ENCODE peak calls at places on chromosomes 12 and 14, in ten cellular contexts. B is endothelial cell; X is uterus; R is GM13976; U is choroid plexus epithelial cell; Y is heart left ventricle; W is activated B cell treated with CpG ODN at 0.5 μM for 24 hours; L is activated CD8-positive, alpha-beta T cell treated with anti-CD3 and anti-CD28 coated beads for 36 hours; H is Calu3; T is WERI-Rb-1. F is an unnamed sample.

GRCh38 chr14:22995889-22996611 is 13.7 kb upstream of the AJUBA start:
- DNase-seq in U (no peak), R (no peak), L (no peak), T (no peak), Y (no peak), H (no peak), W (no peak), B (no peak), X (no peak), F (no peak)

GRCh38 chr12:57151741-57152407 is 4.5 kb upstream of the LRP1-AS start:
- DNase-seq in R (no peak), X (peak; percentile 76), W (no peak), H (no peak), Y (peak; percentile 55), U (peak; percentile 74), B (no peak), L (no peak), T (no peak), F (peak; percentile 91)

GRCh38 chr12:124030510-124030909 is 57.5 kb downstream of the ZNF664 start:
- DNase-seq in U (peak; percentile 67), X (peak; percentile 57), H (no peak), T (no peak), L (no peak), B (no peak), Y (no peak), R (no peak), W (no peak), F (peak; percentile 61)

GRCh38 chr14:63781686-63782085 is 53.8 kb upstream of the SGPP1 start:
- DNase-seq in W (no peak), L (no peak), Y (no peak), X (no peak), H (no peak), B (no peak), T (no peak), U (no peak), R (no peak), F (no peak)

GRCh38 chr14:69879175-69880047 is at the start of gene SMOC1:
- DNase-seq in B (peak; percentile 75), L (peak; percentile 51), H (peak; percentile 96), R (peak; percentile 79), W (no peak), T (peak; percentile 91), U (peak; percentile 94), X (no peak), Y (peak; percentile 27), F (peak; percentile 80)

GRCh38 chr12:96889273-96889933 is 17.7 kb upstream of the NEDD1 start:
- DNase-seq in X (no peak), B (no peak), R (no peak), L (no peak), Y (no peak), T (no peak), U (peak; percentile 55), H (no peak), W (no peak), F (peak; percentile 64)

GRCh38 chr12:131755305-131756113 is 44.6 kb downstream of the SFSWAP start:
- DNase-seq in H (no peak), Y (no peak), R (peak; percentile 67), X (no peak), L (peak; percentile 53), T (peak; percentile 58), B (no peak), W (no peak), U (peak; percentile 41), F (no peak)

GRCh38 chr12:48119834-48120195 is 651 bp downstream of the PFKM start:
- DNase-seq in X (no peak), W (no peak), B (no peak), T (no peak), R (no peak), Y (no peak), H (no peak), L (no peak), U (no peak), F (no peak)

GRCh38 chr12:128810182-128811127 is 13.3 kb downstream of the SLC15A4 start:
- DNase-seq in U (no peak), T (peak; percentile 82), X (no peak), H (no peak), B (no peak), R (peak; percentile 71), W (no peak), Y (peak; percentile 65), L (peak; percentile 35), F (no peak)

GRCh38 chr12:83939718-83940117 is 972.9 kb downstream of the SLC6A15 start:
- DNase-seq in U (no peak), R (no peak), L (no peak), X (no peak), T (no peak), H (no peak), B (no peak), W (no peak), Y (no peak), F (no peak)

GRCh38 chr12:27331299-27331926 is 1.2 kb upstream of the BMAL2 start:
- DNase-seq in Y (no peak), W (no peak), U (peak; percentile 96), X (peak; percentile 18), R (peak; percentile 74), H (peak; percentile 67), B (no peak), T (no peak), L (peak; percentile 59), F (peak; percentile 96)

GRCh38 chr12:84561362-84561761 is 351.2 kb downstream of the SLC6A15 start:
- DNase-seq in W (no peak), B (no peak), T (no peak), X (no peak), H (no peak), L (no peak), U (peak; percentile 13), R (no peak), Y (no peak), F (no peak)

GRCh38 chr12:4535092-4535491 is 3.6 kb upstream of the RAD51AP1 start:
- DNase-seq in H (no peak), U (no peak), B (no peak), R (no peak), W (no peak), L (no peak), Y (no peak), X (no peak), T (no peak), F (no peak)

GRCh38 chr12:53670308-53670707 is 5.6 kb downstream of the ATP5MC2 start:
- DNase-seq in R (no peak), X (no peak), T (no peak), Y (no peak), W (no peak), L (no peak), H (no peak), U (peak; percentile 87), B (no peak), F (no peak)

GRCh38 chr14:39406560-39406959 is 25.7 kb downstream of the FBXO33 start:
- DNase-seq in L (no peak), R (no peak), B (no peak), H (no peak), Y (no peak), W (no peak), X (no peak), U (no peak), T (no peak), F (no peak)

DNA sequence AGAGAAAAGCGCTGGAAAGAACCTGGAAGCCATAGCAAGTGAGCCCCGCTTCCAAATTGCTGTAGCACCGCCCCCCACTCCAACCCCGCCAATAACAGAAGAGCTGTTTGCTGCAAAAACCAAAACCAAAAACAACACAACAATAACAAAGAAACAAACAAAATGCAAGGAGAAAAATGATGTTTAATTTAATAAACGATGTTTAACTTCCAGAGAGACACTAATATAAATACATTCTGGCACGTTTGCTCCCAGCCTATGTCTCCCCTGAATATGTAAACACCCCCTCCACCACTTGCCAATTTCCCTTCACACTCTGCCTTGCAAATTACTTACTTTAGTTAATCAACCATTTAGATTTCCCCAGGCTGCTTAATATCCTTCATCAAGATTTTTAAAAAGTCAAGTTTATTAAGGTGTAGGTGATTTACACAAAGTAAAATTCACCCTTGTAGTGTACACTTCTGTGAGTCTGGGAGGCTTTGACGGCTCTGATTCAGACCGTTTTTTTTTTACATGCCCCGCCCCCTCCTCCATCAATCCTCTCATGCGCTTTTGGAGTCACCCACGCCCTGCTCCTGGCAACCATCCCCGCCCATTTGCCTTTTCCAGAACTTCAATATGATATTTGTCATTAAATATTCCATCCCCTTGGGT is 482 bp upstream of the IFI27L2 start:
- DNase-seq in H (peak; percentile 41), R (peak; percentile 40), W (no peak), U (peak; percentile 61), L (peak; percentile 58), Y (peak; percentile 58), T (peak; percentile 48), X (peak; percentile 67), B (no peak), F (peak; percentile 42)
- TF ChIP-seq CTCF in H (peak; percentile 2), R (no peak), W (no peak), U (no peak), L (peak; percentile 18), Y (peak; percentile 3), T (no peak), X (no peak), B (no peak), F (no peak)

DNA sequence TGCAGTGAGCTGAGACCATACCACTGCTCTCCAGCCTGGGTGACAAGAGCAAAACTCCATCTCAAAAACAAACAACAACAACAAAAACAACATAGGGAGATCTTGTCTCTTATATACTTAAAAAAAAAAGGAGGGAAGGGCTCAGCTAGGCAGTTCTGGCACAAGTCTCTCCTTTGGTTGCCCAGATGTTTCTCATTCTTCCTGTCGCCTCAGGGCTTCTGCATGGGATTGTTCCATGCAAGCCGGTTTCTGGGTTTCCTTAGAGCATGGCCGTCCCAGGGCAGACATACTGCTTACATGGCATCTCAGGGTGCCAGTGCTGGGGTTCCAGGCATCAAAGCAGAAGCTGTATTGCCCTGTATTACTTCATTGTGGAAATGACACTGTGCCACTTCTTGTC is 5.2 kb upstream of the SLC8B1 start:
- DNase-seq in W (no peak), L (no peak), Y (no peak), R (no peak), X (no peak), T (no peak), H (no peak), U (no peak), B (no peak), F (no peak)
- TF ChIP-seq CTCF in W (no peak), L (no peak), Y (no peak), R (no peak), X (no peak), T (no peak), H (no peak), U (no peak), B (no peak), F (no peak)

DNA sequence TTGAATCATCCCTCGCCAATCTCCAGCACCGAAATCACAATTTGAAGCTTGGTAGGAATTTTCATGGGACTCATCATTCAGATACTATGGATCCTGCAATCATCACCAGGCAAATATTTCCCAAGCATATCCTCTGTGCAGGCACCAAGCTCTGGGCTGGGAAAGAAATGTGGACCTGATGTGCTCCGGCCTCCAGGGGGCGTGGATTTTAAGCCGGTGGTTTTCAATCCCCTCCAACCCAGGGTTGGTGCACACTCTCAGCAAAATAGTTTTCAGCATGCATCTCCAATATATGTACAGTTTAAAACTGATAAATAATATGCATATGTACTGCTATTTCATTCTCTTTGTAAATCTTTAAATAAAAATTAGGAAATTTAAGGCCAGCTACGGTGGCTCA is 98.9 kb downstream of the RBM19 start:
- DNase-seq in B (peak; percentile 50), Y (no peak), T (peak; percentile 55), R (no peak), U (peak; percentile 46), H (peak; percentile 33), W (no peak), L (no peak), X (no peak), F (no peak)
- TF ChIP-seq CTCF in B (peak; percentile 65), Y (no peak), T (peak; percentile 57), R (no peak), U (peak; percentile 66), H (no peak), W (no peak), L (no peak), X (no peak), F (peak; percentile 65)

GRCh38 chr12:5565933-5566632 is 134.2 kb downstream of the NTF3 start:
- DNase-seq in L (no peak), W (no peak), U (no peak), Y (no peak), R (no peak), X (no peak), B (no peak), H (no peak), T (no peak), F (no peak)
- TF ChIP-seq CTCF in L (no peak), W (no peak), U (no peak), Y (no peak), R (no peak), X (no peak), B (no peak), H (no peak), T (no peak), F (no peak)

F was measured in astrocyte of the spinal cord.